ENCODE peak calls at places on chromosomes 3 and 15, in seven cellular contexts. I, K, Y, O, L, H and P are unnamed samples.

GRCh38 chr3:120481056-120481455 is 30.3 kb upstream of the FSTL1 start:
- DNase-seq in H (no peak), L (no peak), Y (no peak), K (no peak), O (no peak), I (no peak), P (no peak)

GRCh38 chr3:5826467-5826866 is 639.0 kb downstream of the EDEM1 start:
- DNase-seq in I (no peak), O (no peak), K (no peak), H (no peak), Y (no peak), L (no peak), P (no peak)

GRCh38 chr15:89971592-89971997 is 29.5 kb upstream of the ZNF710 start:
- DNase-seq in H (peak), I (peak), Y (peak), K (peak), L (peak), O (peak), P (no peak)

GRCh38 chr3:100325827-100326226 is 8.7 kb upstream of the NIT2 start:
- DNase-seq in I (no peak), L (no peak), Y (no peak), O (no peak), H (no peak), K (no peak), P (no peak)

GRCh38 chr3:116785226-116785625 is 75.6 kb downstream of the TUSC7 start:
- DNase-seq in Y (no peak), L (no peak), K (no peak), H (no peak), I (no peak), O (no peak), P (no peak)

GRCh38 chr3:76570436-76571057 is 469.4 kb upstream of the ROBO2 start:
- DNase-seq in O (no peak), Y (no peak), I (peak), K (no peak), H (peak), L (no peak), P (no peak)

GRCh38 chr15:51104512-51104911 is 9.8 kb upstream of the TNFAIP8L3 start:
- DNase-seq in O (no peak), K (no peak), H (peak), L (no peak), I (peak), Y (peak), P (no peak)

GRCh38 chr3:151971814-151972579 is 98.6 kb downstream of the SUCNR1 start:
- DNase-seq in Y (no peak), K (no peak), L (no peak), I (no peak), O (no peak), H (no peak), P (no peak)

GRCh38 chr15:55991841-55992768 is 1.3 kb downstream of the NEDD4 start:
- DNase-seq in H (peak), L (no peak), I (peak), O (no peak), K (no peak), Y (no peak), P (no peak)

GRCh38 chr3:183427206-183428139 is 946 bp downstream of the MCF2L2 start:
- DNase-seq in O (no peak), L (no peak), K (no peak), Y (no peak), H (no peak), I (no peak), P (no peak)

GRCh38 chr3:183287301-183287971 is 34.4 kb downstream of the B3GNT5 start:
- DNase-seq in L (no peak), O (no peak), I (peak), H (peak), Y (no peak), K (no peak), P (no peak)

GRCh38 chr3:72891053-72891855 is 3.4 kb downstream of the GXYLT2 start:
- DNase-seq in H (peak), O (no peak), L (no peak), Y (peak), K (no peak), I (peak), P (no peak)

GRCh38 chr3:126472277-126473006 is 3.2 kb downstream of the ZXDC start:
- DNase-seq in L (peak), H (peak), I (peak), O (peak), K (peak), Y (peak), P (no peak)

GRCh38 chr15:77778802-77779201 is 146.1 kb upstream of the LINGO1 start:
- DNase-seq in O (no peak), L (no peak), Y (no peak), K (no peak), I (no peak), H (no peak), P (no peak)

GRCh38 chr15:88603885-88604284 is 17.3 kb upstream of the AEN start:
- DNase-seq in K (no peak), H (no peak), O (no peak), I (no peak), Y (no peak), L (no peak), P (no peak)

GRCh38 chr15:85749261-85750151 is 45.2 kb downstream of the KLHL25 start:
- DNase-seq in H (peak), K (no peak), I (no peak), L (no peak), Y (peak), O (no peak), P (no peak)

GRCh38 chr15:62272290-62272689 is 107.2 kb upstream of the C2CD4B start:
- DNase-seq in L (no peak), K (no peak), H (no peak), Y (no peak), O (no peak), I (no peak), P (no peak)

GRCh38 chr3:56323986-56324420 is 144.3 kb downstream of the ERC2 start:
- DNase-seq in O (no peak), Y (no peak), K (no peak), H (peak), I (peak), L (no peak), P (peak)

GRCh38 chr3:150721285-150722130 is 17.8 kb upstream of the ERICH6 start:
- DNase-seq in K (no peak), H (peak), Y (no peak), I (no peak), L (no peak), O (no peak), P (no peak)

GRCh38 chr3:59566481-59566975 is 516.7 kb upstream of the CFAP20DC start:
- DNase-seq in L (no peak), K (no peak), O (peak), H (no peak), Y (no peak), I (no peak), P (no peak)

GRCh38 chr3:19885468-19885867 is 48.5 kb downstream of the EFHB start:
- DNase-seq in O (no peak), K (no peak), H (peak), I (peak), L (no peak), Y (no peak), P (no peak)

GRCh38 chr3:10370429-10370828 is 49.5 kb upstream of the SEC13 start:
- DNase-seq in K (no peak), I (peak), O (no peak), L (no peak), Y (no peak), H (peak), P (no peak)

GRCh38 chr3:50512131-50512530 is 8.7 kb upstream of the CACNA2D2 start:
- DNase-seq in K (no peak), Y (no peak), L (no peak), H (no peak), I (no peak), O (no peak), P (no peak)

GRCh38 chr3:56831572-56831971 is 29.8 kb upstream of the ARHGEF3 start:
- DNase-seq in L (no peak), Y (no peak), I (no peak), K (no peak), O (no peak), H (no peak), P (no peak)

GRCh38 chr3:133330542-133330941 is 69.3 kb upstream of the BFSP2 start:
- DNase-seq in I (no peak), K (no peak), H (no peak), L (no peak), O (no peak), Y (no peak), P (no peak)

GRCh38 chr3:184031187-184031792 is at the start of gene HTR3D:
- DNase-seq in Y (no peak), I (no peak), H (no peak), O (no peak), L (no peak), K (no peak), P (no peak)

GRCh38 chr3:16828815-16829214 is 55.9 kb upstream of the PLCL2 start:
- DNase-seq in K (no peak), Y (no peak), I (peak), H (peak), O (no peak), L (peak), P (peak)

GRCh38 chr3:172694526-172694925 is 16.3 kb downstream of the NCEH1 start:
- DNase-seq in L (no peak), H (no peak), I (no peak), Y (no peak), K (no peak), O (no peak), P (no peak)

GRCh38 chr3:172688588-172688987 is 22.3 kb downstream of the NCEH1 start:
- DNase-seq in H (no peak), L (no peak), Y (no peak), K (no peak), I (no peak), O (no peak), P (no peak)

GRCh38 chr3:172687501-172687900 is 23.4 kb downstream of the NCEH1 start:
- DNase-seq in K (no peak), H (peak), O (no peak), L (no peak), I (peak), Y (no peak), P (no peak)

GRCh38 chr3:172692751-172693310 is 18.0 kb downstream of the NCEH1 start:
- DNase-seq in Y (no peak), K (no peak), O (no peak), I (no peak), H (no peak), L (no peak), P (no peak)

GRCh38 chr3:172690936-172691335 is 19.9 kb downstream of the NCEH1 start:
- DNase-seq in I (no peak), H (no peak), O (no peak), Y (no peak), K (no peak), L (no peak), P (no peak)
- H3K27ac ChIP-seq in I (no peak), H (no peak), O (no peak), Y (peak), K (no peak), L (no peak), P (peak)

GRCh38 chr15:22931784-22932536 is 48.2 kb downstream of the CYFIP1 start:
- DNase-seq in Y (no peak), I (no peak), K (no peak), L (no peak), O (no peak), H (no peak), P (no peak)

GRCh38 chr15:22927761-22928160 is 52.4 kb downstream of the CYFIP1 start:
- DNase-seq in K (no peak), H (no peak), L (no peak), Y (no peak), O (no peak), I (no peak), P (no peak)

GRCh38 chr15:22933641-22934061 is 46.5 kb downstream of the CYFIP1 start:
- DNase-seq in I (peak), H (peak), L (no peak), Y (no peak), O (no peak), K (no peak), P (no peak)

GRCh38 chr15:22925875-22926274 is 54.3 kb downstream of the CYFIP1 start:
- DNase-seq in I (no peak), O (no peak), L (no peak), H (no peak), Y (no peak), K (no peak), P (no peak)

DNA sequence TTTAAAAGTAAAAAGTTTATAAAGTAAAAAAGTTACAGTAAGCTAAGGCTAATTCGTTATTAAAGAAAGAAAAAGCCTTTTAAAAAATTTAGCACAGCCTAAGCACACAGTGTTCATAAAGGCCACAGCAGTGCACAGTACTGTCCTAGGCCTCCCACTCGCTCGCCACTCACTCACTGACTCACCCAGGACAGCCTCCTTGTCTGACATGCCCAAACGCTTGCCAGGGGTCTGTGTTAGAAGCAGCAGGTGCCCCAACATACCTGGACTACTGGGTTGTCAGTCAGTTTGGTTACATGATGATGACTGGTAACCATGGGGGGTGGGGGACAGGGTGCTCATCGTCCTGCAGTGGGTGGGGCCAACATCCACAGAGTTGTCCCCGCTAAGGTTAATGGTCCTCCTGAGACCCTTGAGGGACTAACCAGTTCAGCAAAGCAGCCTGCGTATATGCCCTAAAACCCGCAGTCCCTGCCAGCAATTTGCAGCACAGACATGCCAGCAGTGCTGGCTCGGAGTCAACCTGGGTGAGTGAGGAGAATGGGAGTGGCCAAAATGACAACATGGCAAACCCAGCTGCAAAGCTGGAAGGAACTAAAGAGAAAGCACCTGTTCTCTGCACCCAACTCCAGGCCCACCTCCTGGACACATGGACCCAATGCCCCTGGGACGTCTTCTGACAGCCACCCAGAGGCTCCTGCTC is 49.2 kb downstream of the CYFIP1 start:
- DNase-seq in L (no peak), I (peak), K (no peak), O (no peak), Y (peak), H (peak), P (no peak)
- H3K27ac ChIP-seq in L (no peak), I (no peak), K (no peak), O (no peak), Y (peak), H (no peak), P (no peak)

GRCh38 chr15:57183614-57184344 is 192.5 kb upstream of the CGNL1 start:
- DNase-seq in K (no peak), Y (no peak), H (no peak), O (no peak), I (no peak), L (no peak), P (no peak)

GRCh38 chr15:57185507-57186074 is 190.7 kb upstream of the CGNL1 start:
- DNase-seq in Y (no peak), L (no peak), O (no peak), H (no peak), I (no peak), K (no peak), P (no peak)

GRCh38 chr15:57184502-57184901 is 191.8 kb upstream of the CGNL1 start:
- DNase-seq in L (no peak), H (no peak), K (no peak), I (no peak), O (no peak), Y (no peak), P (no peak)

DNA sequence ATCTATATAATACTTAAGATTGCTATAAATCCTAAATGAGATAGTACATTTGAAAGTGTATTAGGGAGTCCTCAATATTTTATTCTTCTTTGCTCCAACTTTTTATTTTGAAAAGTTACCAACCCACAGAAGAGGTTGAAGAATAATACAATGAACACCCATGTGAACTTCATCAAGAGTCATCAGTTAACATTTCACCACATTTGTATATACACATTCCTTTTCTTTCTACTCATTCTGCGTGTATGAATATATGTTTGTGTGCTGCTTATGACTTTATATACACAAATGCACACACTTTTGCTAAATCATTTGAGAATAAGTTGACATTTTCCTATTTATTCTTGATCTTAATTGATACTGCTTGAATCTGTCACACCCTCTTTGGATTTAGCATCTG is 193.3 kb upstream of the CGNL1 start:
- DNase-seq in O (no peak), K (no peak), H (peak), Y (no peak), I (peak), L (no peak), P (no peak)
- H3K27ac ChIP-seq in O (no peak), K (no peak), H (peak), Y (no peak), I (no peak), L (no peak), P (no peak)

GRCh38 chr3:94417963-94418455 is 355.1 kb downstream of the NSUN3 start:
- DNase-seq in K (no peak), H (no peak), O (no peak), Y (no peak), L (no peak), I (no peak), P (no peak)

GRCh38 chr3:94416768-94417167 is 353.9 kb downstream of the NSUN3 start:
- DNase-seq in H (no peak), L (no peak), K (no peak), O (no peak), Y (no peak), I (peak), P (no peak)

GRCh38 chr3:94414412-94414811 is 351.6 kb downstream of the NSUN3 start:
- DNase-seq in H (no peak), Y (no peak), O (no peak), L (no peak), I (no peak), K (no peak), P (no peak)

GRCh38 chr3:94413721-94414106 is 350.9 kb downstream of the NSUN3 start:
- DNase-seq in I (peak), H (peak), O (no peak), L (no peak), K (no peak), Y (no peak), P (no peak)

DNA sequence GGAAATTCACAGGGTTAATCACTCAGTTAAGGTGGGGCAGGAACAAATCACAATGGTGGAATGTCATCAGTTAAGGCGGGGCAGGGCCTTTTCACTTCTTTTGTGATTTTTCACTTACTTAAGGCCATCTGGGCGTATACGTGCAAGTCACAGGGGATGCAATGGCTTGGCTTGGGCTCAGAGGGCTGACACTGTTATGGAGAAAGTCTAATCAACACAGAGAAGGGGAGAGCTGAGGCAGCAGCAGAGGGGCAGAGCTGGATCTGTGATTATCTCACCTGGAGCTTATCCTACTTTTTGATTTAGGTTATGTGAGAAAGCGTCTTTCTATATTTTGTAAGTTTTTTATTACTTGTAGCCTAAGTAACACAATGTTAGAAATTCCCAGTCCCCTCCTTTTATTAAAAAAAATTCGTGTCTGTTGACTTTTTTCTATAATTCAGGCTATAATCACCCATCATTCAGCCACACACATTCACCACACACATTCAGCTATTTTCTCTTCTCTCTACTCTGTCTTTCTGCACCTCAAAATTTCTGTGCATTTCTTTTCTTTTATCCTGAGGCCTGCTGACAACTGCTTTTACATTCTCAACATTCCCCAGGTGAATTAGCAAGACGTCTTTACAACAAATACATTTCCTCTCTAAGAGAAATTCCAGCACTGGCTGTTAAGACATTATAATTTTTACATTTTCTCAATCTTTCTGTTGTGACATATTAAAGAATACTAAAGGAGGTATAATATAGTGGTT is 350.3 kb downstream of the NSUN3 start:
- DNase-seq in H (no peak), I (no peak), Y (no peak), L (no peak), O (no peak), K (no peak), P (no peak)
- H3K27ac ChIP-seq in H (no peak), I (no peak), Y (no peak), L (no peak), O (no peak), K (no peak), P (no peak)

GRCh38 chr3:187015903-187016638 is 85.7 kb downstream of the ST6GAL1 start:
- DNase-seq in Y (no peak), I (no peak), H (no peak), K (no peak), O (peak), L (no peak), P (no peak)

GRCh38 chr3:187011915-187012314 is 81.6 kb downstream of the ST6GAL1 start:
- DNase-seq in O (no peak), K (no peak), I (no peak), Y (no peak), H (no peak), L (no peak), P (peak)

GRCh38 chr3:187012609-187013051 is 82.3 kb downstream of the ST6GAL1 start:
- DNase-seq in Y (no peak), H (no peak), K (no peak), I (no peak), L (no peak), O (no peak), P (no peak)

GRCh38 chr3:187014417-187014864 is 84.1 kb downstream of the ST6GAL1 start:
- DNase-seq in K (no peak), O (no peak), H (no peak), L (no peak), I (no peak), Y (no peak), P (peak)

DNA sequence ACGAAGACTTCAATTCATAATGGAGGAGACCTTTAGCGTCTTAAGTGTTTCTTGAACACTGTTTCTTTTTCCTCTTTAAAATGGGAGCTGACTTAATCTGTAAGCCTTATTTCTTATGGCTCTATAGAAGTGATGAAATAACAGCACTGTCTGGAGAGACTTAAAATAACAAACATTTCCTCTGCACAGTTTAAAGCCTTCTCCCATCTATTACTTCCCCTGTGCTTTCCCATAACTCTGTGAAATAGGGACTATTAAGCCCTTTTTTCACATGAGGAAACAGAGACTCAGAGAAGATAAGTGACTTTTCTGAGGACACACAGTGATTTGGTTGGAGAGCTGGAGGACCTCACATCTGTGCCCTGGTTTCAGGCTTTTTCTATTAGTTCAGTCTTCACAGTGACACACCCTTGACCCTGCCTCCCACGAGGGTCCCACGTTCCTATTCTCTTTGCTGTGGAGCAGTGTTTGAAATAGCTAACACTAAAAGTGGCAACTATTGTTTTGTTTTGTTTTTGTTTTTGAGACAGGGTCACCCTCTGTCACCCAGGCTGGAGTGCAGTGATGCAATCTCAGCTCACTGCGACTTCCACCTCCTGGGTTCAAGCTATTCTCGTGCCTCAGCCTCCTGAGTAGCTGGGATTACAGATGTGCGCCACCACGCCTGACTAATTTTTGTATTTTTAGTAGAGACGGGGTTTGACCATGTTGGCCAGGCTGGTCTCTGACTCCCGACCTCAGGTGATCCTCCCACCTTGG is 82.9 kb downstream of the ST6GAL1 start:
- DNase-seq in Y (no peak), I (no peak), L (no peak), H (no peak), K (no peak), O (no peak), P (no peak)
- H3K27ac ChIP-seq in Y (peak), I (no peak), L (peak), H (no peak), K (peak), O (peak), P (peak)

GRCh38 chr3:29382399-29382798 is 101.5 kb downstream of the RBMS3 start:
- DNase-seq in H (peak), L (no peak), I (peak), K (no peak), O (no peak), Y (no peak), P (no peak)
- H3K27ac ChIP-seq in H (peak), L (no peak), I (peak), K (no peak), O (no peak), Y (peak), P (peak)